ENCODE peak calls at places on chromosomes 13 and 19, in four cellular contexts. Y is MM.1S, L is endothelial cell, Q is B cell. D is an unnamed sample.

GRCh38 chr13:34044041-34044440 is 226.1 kb downstream of the RFC3 start:
- DNase-seq in Y (no peak), L (no peak), Q (no peak), D (no peak)

GRCh38 chr13:113390874-113391497 is 27.1 kb upstream of the GRTP1 start:
- DNase-seq in Y (no peak), L (no peak), Q (no peak), D (no peak)

GRCh38 chr19:41297628-41298326 is 12.2 kb upstream of the CCDC97 start:
- DNase-seq in Y (peak), L (no peak), Q (peak), D (no peak)

GRCh38 chr13:60933638-60934037 is 482.0 kb downstream of the PCDH20 start:
- DNase-seq in Y (no peak), L (no peak), Q (no peak), D (no peak)

GRCh38 chr19:6588508-6589345 is 2.2 kb downstream of the CD70 start:
- DNase-seq in Y (no peak), L (no peak), Q (peak), D (no peak)

GRCh38 chr13:110306340-110306959 is 507 bp downstream of the COL4A1 start:
- DNase-seq in Y (no peak), L (no peak), Q (no peak), D (no peak)

GRCh38 chr19:35442091-35442490 is 6.0 kb upstream of the FFAR2 start:
- DNase-seq in Y (no peak), L (no peak), Q (no peak), D (no peak)

GRCh38 chr19:51480590-51480989 is 2.3 kb downstream of the CEACAM18 start:
- DNase-seq in Y (no peak), L (peak), Q (no peak), D (no peak)

GRCh38 chr19:49094505-49095482 is 9.5 kb downstream of the SNRNP70 start:
- DNase-seq in Y (no peak), L (no peak), Q (no peak), D (no peak)

GRCh38 chr19:41649827-41650226 is 23.0 kb upstream of the CEACAM4 start:
- DNase-seq in Y (no peak), L (no peak), Q (no peak), D (no peak)

GRCh38 chr19:51681286-51681956 is 11.7 kb upstream of the SPACA6 start:
- DNase-seq in Y (no peak), L (no peak), Q (no peak), D (no peak)

GRCh38 chr13:74920945-74921725 is 560.8 kb downstream of the TBC1D4 start:
- DNase-seq in Y (no peak), L (no peak), Q (no peak), D (no peak)

GRCh38 chr13:114043421-114044053 is 69.7 kb upstream of the C13orf46 start:
- DNase-seq in Y (no peak), L (peak), Q (no peak), D (no peak)

GRCh38 chr19:18284710-18285430 is 3.4 kb upstream of the JUND start:
- DNase-seq in Y (no peak), L (no peak), Q (no peak), D (no peak)

GRCh38 chr13:94825507-94825906 is 113.2 kb upstream of the SOX21 start:
- DNase-seq in Y (no peak), L (no peak), Q (no peak), D (no peak)

GRCh38 chr13:52141299-52141698 is 12.4 kb upstream of the NEK5 start:
- DNase-seq in Y (no peak), L (no peak), Q (no peak), D (no peak)

GRCh38 chr19:10891360-10892108 is 20.2 kb downstream of the CARM1 start:
- DNase-seq in Y (no peak), L (no peak), Q (no peak), D (no peak)

GRCh38 chr13:74098077-74098476 is 36.1 kb downstream of the KLF12 start:
- DNase-seq in Y (no peak), L (no peak), Q (no peak), D (no peak)

GRCh38 chr19:410243-410781 is 1.4 kb upstream of the C2CD4C start:
- DNase-seq in Y (no peak), L (no peak), Q (no peak), D (peak)

GRCh38 chr19:6126335-6126974 is 9.0 kb upstream of the ACSBG2 start:
- DNase-seq in Y (peak), L (no peak), Q (no peak), D (no peak)

GRCh38 chr19:15175609-15176008 is 25.2 kb downstream of the NOTCH3 start:
- DNase-seq in Y (no peak), L (no peak), Q (no peak), D (no peak)

GRCh38 chr13:42959615-42960014 is 32.4 kb downstream of the EPSTI1 start:
- DNase-seq in Y (no peak), L (no peak), Q (no peak), D (no peak)

GRCh38 chr19:16436780-16437179 is 35.0 kb downstream of the EPS15L1 start:
- DNase-seq in Y (no peak), L (no peak), Q (no peak), D (no peak)

GRCh38 chr13:93652942-93653341 is 426.3 kb downstream of the GPC6 start:
- DNase-seq in Y (no peak), L (no peak), Q (no peak), D (no peak)

GRCh38 chr19:10424011-10424637 is 3.8 kb downstream of the PDE4A start:
- DNase-seq in Y (peak), L (peak), Q (peak), D (no peak)

GRCh38 chr13:48873598-48873997 is 102.1 kb upstream of the FNDC3A start:
- DNase-seq in Y (no peak), L (no peak), Q (no peak), D (no peak)

GRCh38 chr19:7356899-7357627 is 8.3 kb downstream of the ARHGEF18 start:
- DNase-seq in Y (no peak), L (no peak), Q (no peak), D (no peak)

GRCh38 chr19:17074628-17075034 is 621 bp downstream of the HAUS8 start:
- DNase-seq in Y (no peak), L (no peak), Q (peak), D (no peak)

GRCh38 chr19:1512671-1513491 is at the start of gene ADAMTSL5:
- DNase-seq in Y (peak), L (no peak), Q (peak), D (no peak)

GRCh38 chr13:46894534-46894906 is 2.3 kb downstream of the HTR2A start:
- DNase-seq in Y (no peak), L (no peak), Q (no peak), D (no peak)

GRCh38 chr19:49560358-49560900 is 19.9 kb downstream of the NOSIP start:
- DNase-seq in Y (no peak), L (no peak), Q (peak), D (no peak)

GRCh38 chr13:41652735-41653361 is 195.5 kb downstream of the RGCC start:
- DNase-seq in Y (no peak), L (peak), Q (peak), D (no peak)

GRCh38 chr19:917323-918151 is at the start of gene KISS1R:
- DNase-seq in Y (no peak), L (no peak), Q (peak), D (peak)

GRCh38 chr19:51460164-51460992 is 2.1 kb upstream of the SIGLEC8 start:
- DNase-seq in Y (no peak), L (no peak), Q (no peak), D (no peak)

GRCh38 chr13:84430441-84430840 is 548.2 kb upstream of the SLITRK1 start:
- DNase-seq in Y (no peak), L (no peak), Q (no peak), D (no peak)

GRCh38 chr13:31722684-31723083 is 16.6 kb upstream of the RXFP2 start:
- DNase-seq in Y (no peak), L (no peak), Q (no peak), D (no peak)

GRCh38 chr19:18422530-18423191 is 3.5 kb downstream of the SSBP4 start:
- DNase-seq in Y (no peak), L (no peak), Q (no peak), D (no peak)

GRCh38 chr13:67069117-67069767 is 160.9 kb downstream of the PCDH9 start:
- DNase-seq in Y (no peak), L (no peak), Q (no peak), D (no peak)

GRCh38 chr13:27023385-27023784 is 148.2 kb downstream of the USP12 start:
- DNase-seq in Y (no peak), L (no peak), Q (no peak), D (no peak)
- TF ChIP-seq CTCF in Y (no peak), L (no peak), Q (no peak), D (no peak)

DNA sequence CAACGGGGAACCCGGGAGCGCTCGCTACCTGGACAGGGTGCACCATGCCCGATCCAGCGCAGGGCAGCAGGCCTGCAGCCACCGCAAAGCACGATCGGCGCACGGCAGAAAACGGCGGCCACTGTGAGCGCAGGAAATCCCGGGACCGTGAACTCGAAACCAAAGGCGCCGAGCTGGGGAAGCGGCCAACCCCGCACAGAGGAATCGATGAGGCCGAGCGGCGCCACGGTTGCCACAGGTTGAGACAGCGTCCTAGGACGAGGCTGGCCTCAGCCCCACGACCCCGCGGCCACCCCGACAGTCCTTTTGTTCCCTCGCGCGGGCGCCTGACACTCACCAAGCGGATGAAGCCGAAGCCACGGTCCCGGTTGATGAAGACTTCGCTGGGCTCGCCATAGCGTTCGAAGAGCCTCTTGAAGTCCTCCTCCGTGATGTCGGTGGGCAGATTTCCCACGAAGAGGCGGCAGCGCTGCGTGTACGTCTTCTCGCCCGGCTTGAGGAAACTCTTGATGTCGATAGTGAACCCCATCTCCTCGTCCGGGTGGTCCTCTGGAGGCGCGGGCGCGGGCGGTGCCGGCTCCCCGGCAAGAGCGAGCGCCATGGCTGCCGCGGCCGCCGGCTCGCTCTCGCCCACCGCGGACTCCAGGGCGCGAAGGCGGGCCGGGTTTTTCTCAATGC is 557 bp downstream of the PSPC1 start:
- DNase-seq in Y (peak), L (peak), Q (peak), D (peak)
- TF ChIP-seq CTCF in Y (no peak), L (no peak), Q (no peak), D (no peak)

GRCh38 chr13:44196186-44196751 is 177.4 kb upstream of the SERP2 start:
- DNase-seq in Y (no peak), L (no peak), Q (no peak), D (no peak)

GRCh38 chr13:44193731-44194130 is 179.9 kb upstream of the SERP2 start:
- DNase-seq in Y (no peak), L (no peak), Q (no peak), D (no peak)

GRCh38 chr13:44197791-44198770 is 175.5 kb upstream of the SERP2 start:
- DNase-seq in Y (peak), L (no peak), Q (no peak), D (no peak)

GRCh38 chr13:44198826-44199225 is 174.8 kb upstream of the SERP2 start:
- DNase-seq in Y (no peak), L (no peak), Q (no peak), D (no peak)

GRCh38 chr13:44199627-44200207 is 173.9 kb upstream of the SERP2 start:
- DNase-seq in Y (no peak), L (no peak), Q (no peak), D (no peak)
- TF ChIP-seq CTCF in Y (no peak), L (no peak), Q (no peak), D (no peak)

GRCh38 chr13:69585656-69586055 is 522.0 kb upstream of the ATXN8OS start:
- DNase-seq in Y (no peak), L (no peak), Q (no peak), D (no peak)
- TF ChIP-seq CTCF in Y (no peak), L (peak), Q (no peak), D (peak)

DNA sequence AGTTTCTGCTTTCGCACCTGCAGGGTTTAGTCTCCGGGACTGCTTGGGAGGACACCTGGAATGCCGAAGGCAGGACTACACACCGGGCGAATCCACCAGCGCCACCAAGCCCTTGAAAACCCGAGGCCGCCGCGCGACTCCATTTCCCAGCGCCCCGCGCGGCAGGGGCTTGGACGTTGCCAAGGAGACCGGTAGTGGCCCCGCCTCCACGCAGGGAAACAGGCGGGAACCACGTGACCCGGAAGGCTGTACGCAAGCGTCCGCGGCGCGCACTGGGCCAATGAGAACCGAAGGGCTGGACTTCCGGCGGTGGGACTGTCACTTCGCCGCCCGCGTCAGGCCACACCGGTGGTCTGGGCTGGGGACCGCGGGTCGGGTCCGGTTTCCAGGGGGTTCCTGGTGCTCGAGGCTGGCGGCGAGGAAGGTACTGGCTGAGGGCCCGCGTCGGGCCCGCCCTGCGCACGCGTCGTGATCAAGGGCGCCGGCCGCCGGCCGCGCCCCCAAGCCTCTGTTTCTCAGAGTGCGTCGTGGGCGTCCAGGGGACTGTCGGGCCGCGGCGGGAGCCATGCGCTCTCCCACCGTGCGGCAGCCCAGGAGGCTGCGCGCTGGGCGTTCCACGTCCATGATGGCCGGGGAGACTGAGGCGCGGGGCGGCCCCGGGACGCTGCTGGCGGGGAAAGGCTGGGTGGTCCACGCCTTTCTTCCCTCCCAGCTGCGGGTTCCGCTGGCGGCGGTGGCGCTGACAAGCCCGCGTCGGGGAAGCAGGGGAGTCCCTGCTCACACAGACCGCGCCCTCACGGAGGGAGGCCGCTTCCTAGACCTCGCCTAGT is at the start of gene ZNF324:
- DNase-seq in Y (peak), L (peak), Q (peak), D (peak)
- TF ChIP-seq CTCF in Y (no peak), L (no peak), Q (no peak), D (peak)

GRCh38 chr19:12085074-12085818 is 20.7 kb downstream of the ZNF844 start:
- DNase-seq in Y (no peak), L (no peak), Q (no peak), D (no peak)

GRCh38 chr19:12092065-12092867 is 27.7 kb downstream of the ZNF844 start:
- DNase-seq in Y (peak), L (no peak), Q (peak), D (no peak)

GRCh38 chr19:12095111-12095790 is 30.7 kb downstream of the ZNF844 start:
- DNase-seq in Y (no peak), L (no peak), Q (no peak), D (no peak)

GRCh38 chr19:12093777-12094176 is 29.2 kb downstream of the ZNF844 start:
- DNase-seq in Y (no peak), L (no peak), Q (no peak), D (no peak)

DNA sequence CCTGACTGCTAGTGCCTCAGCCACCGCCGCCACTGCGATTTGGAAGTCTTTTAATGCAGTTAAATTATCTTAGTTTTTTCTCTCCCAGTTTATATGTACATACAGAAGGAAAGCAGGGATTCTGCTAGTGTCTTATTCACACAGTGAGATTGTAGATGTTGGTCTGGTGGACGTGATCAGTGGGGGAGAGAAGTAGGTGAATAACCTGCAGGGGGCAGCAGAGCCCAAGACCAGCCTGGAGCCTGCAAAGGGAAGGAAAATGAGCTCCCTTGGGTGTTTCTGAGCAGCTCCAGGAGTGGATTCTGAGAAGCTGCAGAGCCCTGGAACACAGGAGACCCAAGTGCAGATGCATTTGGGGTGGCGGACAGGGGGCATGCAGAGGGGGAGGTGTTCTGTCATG is 26.3 kb downstream of the ZNF844 start:
- DNase-seq in Y (peak), L (no peak), Q (peak), D (no peak)
- TF ChIP-seq CTCF in Y (peak), L (no peak), Q (peak), D (peak)

DNA sequence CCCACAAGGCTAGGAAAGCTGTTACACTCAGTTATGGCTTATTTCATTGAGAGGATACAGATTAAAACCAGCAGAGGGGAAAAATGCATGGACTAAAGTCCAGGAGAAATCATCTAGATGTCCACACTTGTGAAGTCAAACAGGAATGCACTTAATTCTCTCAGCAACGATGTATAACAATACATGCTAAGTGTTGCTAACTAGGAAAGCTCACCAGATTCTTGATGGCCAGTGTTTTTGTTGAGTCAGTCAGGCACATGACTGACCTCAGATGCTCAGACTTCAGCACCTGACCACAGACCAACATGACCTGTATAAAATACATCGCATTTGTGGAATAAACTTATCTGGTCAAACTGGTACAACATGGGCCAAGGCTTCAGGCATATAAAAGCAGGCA is 470.2 kb upstream of the PRR20A start:
- DNase-seq in Y (no peak), L (no peak), Q (no peak), D (no peak)
- TF ChIP-seq CTCF in Y (no peak), L (no peak), Q (no peak), D (no peak)

GRCh38 chr19:23345838-23346237 is 49.4 kb downstream of the ZNF91 start:
- DNase-seq in Y (no peak), L (no peak), Q (no peak), D (no peak)
- TF ChIP-seq CTCF in Y (no peak), L (peak), Q (no peak), D (no peak)

GRCh38 chr19:55165952-55166529 is 372 bp downstream of the DNAAF3 start:
- DNase-seq in Y (peak), L (peak), Q (no peak), D (no peak)
- TF ChIP-seq CTCF in Y (peak), L (peak), Q (no peak), D (peak)

DNA sequence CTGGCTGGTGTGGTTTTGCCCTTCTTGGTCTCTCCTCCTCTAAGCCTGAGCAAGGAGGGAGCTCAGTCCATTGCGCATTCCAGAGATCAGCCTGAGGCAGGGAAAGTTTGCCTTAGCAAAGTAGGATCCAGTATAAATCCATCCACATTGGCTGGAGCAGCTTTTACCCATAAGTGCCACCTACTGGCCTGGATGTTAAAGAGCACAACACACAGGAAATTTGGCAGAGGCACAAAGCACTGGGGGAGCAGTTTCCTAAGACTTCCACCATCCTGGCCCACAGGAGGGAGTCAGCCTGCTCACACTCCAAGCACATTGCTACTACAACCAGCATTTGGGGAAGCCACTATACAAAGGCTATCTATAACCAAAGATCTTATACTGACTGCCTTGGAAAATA is 1124.2 kb downstream of the SLITRK1 start:
- DNase-seq in Y (no peak), L (no peak), Q (no peak), D (no peak)
- TF ChIP-seq CTCF in Y (peak), L (no peak), Q (no peak), D (peak)